ENCODE peak calls at places on chromosomes 12 and 14, in four cellular contexts. R is activated T-helper 2 cell treated with anti-CD3 and anti-CD28 coated beads, Interferon-gamma antibody, Interleukin-2, Interleukin-4, amounts not matched to agents 10 μg/mL and 5 μg/mL and 100 μg/mL, durations not matched to agents 14 hours and 24 hours and 36 hours; B is AG04450; Z is HT1080. Q is an unnamed sample.

GRCh38 chr14:41607966-41608663 is 1.4 kb downstream of the LRFN5 start:
- DNase-seq in R (no peak), B (no peak), Z (no peak), Q (no peak)

GRCh38 chr14:52473557-52473956 is 78.7 kb downstream of the TXNDC16 start:
- DNase-seq in R (no peak), B (no peak), Z (peak; percentile 15), Q (no peak)

GRCh38 chr12:56927281-56927680 is 6.9 kb downstream of the SDR9C7 start:
- DNase-seq in R (no peak), B (no peak), Z (no peak), Q (no peak)

GRCh38 chr12:128726866-128727265 is 96.9 kb downstream of the SLC15A4 start:
- DNase-seq in R (no peak), B (no peak), Z (no peak), Q (no peak)

GRCh38 chr14:67599698-67600561 is at the start of gene PIGH:
- DNase-seq in R (peak; percentile 92), B (peak; percentile 46), Z (peak; percentile 87), Q (peak; percentile 92)

GRCh38 chr12:117863004-117863709 is 105.6 kb downstream of the KSR2 start:
- DNase-seq in R (no peak), B (no peak), Z (peak; percentile 68), Q (no peak)

GRCh38 chr14:74425525-74426201 is 347 bp downstream of the SYNDIG1L start:
- DNase-seq in R (peak; percentile 55), B (no peak), Z (no peak), Q (peak; percentile 53)

GRCh38 chr14:70173569-70173968 is 15.2 kb downstream of the SLC8A3 start:
- DNase-seq in R (no peak), B (no peak), Z (no peak), Q (no peak)

GRCh38 chr14:74973905-74974363 is 18.5 kb upstream of the PGF start:
- DNase-seq in R (no peak), B (no peak), Z (no peak), Q (no peak)

GRCh38 chr12:56198836-56199235 is 9.6 kb upstream of the SMARCC2 start:
- DNase-seq in R (no peak), B (no peak), Z (no peak), Q (no peak)

GRCh38 chr14:94075008-94075407 is 6.0 kb downstream of the DDX24 start:
- DNase-seq in R (no peak), B (no peak), Z (no peak), Q (no peak)

GRCh38 chr12:76264617-76265016 is 83.6 kb downstream of the BBS10 start:
- DNase-seq in R (no peak), B (no peak), Z (no peak), Q (no peak)

GRCh38 chr14:19920021-19920657 is at the start of gene OR4K5:
- DNase-seq in R (no peak), B (no peak), Z (peak; percentile 2), Q (no peak)

GRCh38 chr12:120862664-120863063 is 41.5 kb downstream of the SPPL3 start:
- DNase-seq in R (no peak), B (no peak), Z (no peak), Q (no peak)

GRCh38 chr14:103408491-103409155 is 23.4 kb downstream of the MARK3 start:
- DNase-seq in R (no peak), B (no peak), Z (no peak), Q (no peak)

GRCh38 chr14:77707724-77708408 is at the start of the genes ALKBH1 and SLIRP:
- DNase-seq in R (peak; percentile 82), B (peak; percentile 36), Z (peak; percentile 81), Q (peak; percentile 81)

GRCh38 chr14:55913324-55914035 is 204.7 kb upstream of the PELI2 start:
- DNase-seq in R (no peak), B (no peak), Z (peak; percentile 21), Q (no peak)

GRCh38 chr12:51836012-51836832 is 12.3 kb downstream of the FIGNL2 start:
- DNase-seq in R (no peak), B (no peak), Z (peak; percentile 49), Q (no peak)

GRCh38 chr12:2251485-2252179 is 198.8 kb downstream of the CACNA1C start:
- DNase-seq in R (no peak), B (no peak), Z (no peak), Q (no peak)

GRCh38 chr12:111067498-111067897 is 147.1 kb upstream of the MYL2 start:
- DNase-seq in R (no peak), B (no peak), Z (no peak), Q (no peak)

GRCh38 chr14:21231020-21231652 is 38.1 kb downstream of the HNRNPC start:
- DNase-seq in R (peak; percentile 12), B (no peak), Z (no peak), Q (no peak)

GRCh38 chr14:104957146-104958113 is 20.7 kb downstream of the AHNAK2 start:
- DNase-seq in R (no peak), B (no peak), Z (no peak), Q (no peak)

GRCh38 chr12:59861635-59862034 is 265.8 kb downstream of the SLC16A7 start:
- DNase-seq in R (no peak), B (no peak), Z (no peak), Q (no peak)

GRCh38 chr14:100830681-100831080 is 4.8 kb downstream of the MEG3 start:
- DNase-seq in R (no peak), B (no peak), Z (no peak), Q (no peak)

GRCh38 chr12:94941440-94941862 is 62.0 kb downstream of the NDUFA12 start:
- DNase-seq in R (peak; percentile 53), B (no peak), Z (peak; percentile 86), Q (peak; percentile 39)

GRCh38 chr14:106286697-106287290 is 760.4 kb downstream of the TMEM121 start:
- DNase-seq in R (no peak), B (no peak), Z (peak; percentile 45), Q (no peak)

GRCh38 chr14:23177181-23177580 is 6.3 kb downstream of the SLC7A8 start:
- DNase-seq in R (no peak), B (no peak), Z (no peak), Q (no peak)

GRCh38 chr14:74653386-74654138 is 41.5 kb upstream of the LTBP2 start:
- DNase-seq in R (no peak), B (no peak), Z (no peak), Q (no peak)